ENCODE peak calls at places on chromosomes 5 and 9, in eight cellular contexts. H is iris pigment epithelial cell; W is stimulated activated CD4-positive, alpha-beta T cell treated with anti-CD3 and anti-CD28 coated beads, Interleukin-12 subunit alpha, Interleukin-12 subunit beta, amount 100 ng/mL, for 4 hours; O is WTC11; L is hippocampal formation; M is stimulated activated naive CD8-positive, alpha-beta T cell treated with anti-CD3 and anti-CD28 coated beads, Interleukin-15, amount 100 ng/mL, for 72 hours; A is GM20000; T is activated T-helper 2 cell treated with anti-CD3 and anti-CD28 coated beads, Interferon-gamma antibody, Interleukin-2, Interleukin-4, amounts not matched to agents 10 μg/mL and 5 μg/mL and 100 μg/mL, durations not matched to agents 14 hours and 24 hours and 36 hours. V is an unnamed sample.

GRCh38 chr5:3534997-3535396 is 60.6 kb upstream of the IRX1 start:
- DNase-seq in H (no peak), W (no peak), O (no peak), L (no peak), M (no peak), A (no peak), T (no peak), V (no peak)

GRCh38 chr5:78496373-78496772 is 136.0 kb downstream of the SCAMP1 start:
- DNase-seq in H (peak), W (no peak), O (no peak), L (no peak), M (no peak), A (no peak), T (no peak), V (no peak)

GRCh38 chr9:127308559-127309429 is 44.2 kb downstream of the GARNL3 start:
- DNase-seq in H (peak), W (no peak), O (no peak), L (no peak), M (no peak), A (no peak), T (no peak), V (no peak)

GRCh38 chr9:81690251-81690851 is 1.0 kb upstream of the TLE1 start:
- DNase-seq in H (no peak), W (no peak), O (peak), L (no peak), M (no peak), A (no peak), T (no peak), V (no peak)

GRCh38 chr9:128421474-128422010 is 885 bp downstream of the CERCAM start:
- DNase-seq in H (peak), W (no peak), O (no peak), L (no peak), M (no peak), A (no peak), T (no peak), V (no peak)

GRCh38 chr5:19608434-19608833 is 379.6 kb downstream of the CDH18 start:
- DNase-seq in H (no peak), W (no peak), O (no peak), L (peak), M (no peak), A (no peak), T (no peak), V (no peak)

GRCh38 chr5:157130933-157131332 is 11.7 kb downstream of the MED7 start:
- DNase-seq in H (peak), W (no peak), O (no peak), L (no peak), M (no peak), A (peak), T (no peak), V (no peak)

GRCh38 chr5:16964821-16965220 is 28.7 kb upstream of the MYO10 start:
- DNase-seq in H (no peak), W (no peak), O (no peak), L (no peak), M (no peak), A (no peak), T (no peak), V (no peak)

GRCh38 chr5:76851713-76852369 is 2.0 kb downstream of the S100Z start:
- DNase-seq in H (no peak), W (no peak), O (no peak), L (no peak), M (no peak), A (no peak), T (no peak), V (no peak)

GRCh38 chr9:98326402-98327248 is 71.2 kb upstream of the TBC1D2 start:
- DNase-seq in H (peak), W (no peak), O (no peak), L (no peak), M (peak), A (no peak), T (no peak), V (no peak)

GRCh38 chr9:13651969-13652663 is 372.6 kb upstream of the MPDZ start:
- DNase-seq in H (no peak), W (no peak), O (no peak), L (no peak), M (no peak), A (no peak), T (no peak), V (no peak)

GRCh38 chr9:116574027-116574679 is 113.0 kb upstream of the TRIM32 start:
- DNase-seq in H (no peak), W (no peak), O (no peak), L (no peak), M (no peak), A (no peak), T (no peak), V (no peak)

GRCh38 chr9:122354536-122355199 is 16.2 kb upstream of the PTGS1 start:
- DNase-seq in H (no peak), W (no peak), O (no peak), L (no peak), M (no peak), A (no peak), T (no peak), V (no peak)

GRCh38 chr5:94690778-94691177 is 72.3 kb downstream of the SLF1 start:
- DNase-seq in H (peak), W (no peak), O (no peak), L (peak), M (no peak), A (no peak), T (no peak), V (no peak)

GRCh38 chr9:4119778-4120554 is 179.9 kb downstream of the GLIS3 start:
- DNase-seq in H (no peak), W (no peak), O (no peak), L (no peak), M (no peak), A (no peak), T (no peak), V (no peak)

GRCh38 chr9:95077766-95078382 is 239.6 kb downstream of the FANCC start:
- DNase-seq in H (no peak), W (no peak), O (no peak), L (no peak), M (no peak), A (no peak), T (no peak), V (no peak)

GRCh38 chr5:142016576-142016975 is 3.7 kb upstream of the GNPDA1 start:
- DNase-seq in H (no peak), W (peak), O (no peak), L (no peak), M (peak), A (no peak), T (peak), V (no peak)

GRCh38 chr5:10828241-10828640 is 67.2 kb upstream of the DAP start:
- DNase-seq in H (peak), W (no peak), O (no peak), L (no peak), M (no peak), A (no peak), T (no peak), V (no peak)

GRCh38 chr5:59276886-59277514 is 616.5 kb downstream of the PDE4D start:
- DNase-seq in H (peak), W (no peak), O (no peak), L (no peak), M (no peak), A (no peak), T (no peak), V (no peak)

GRCh38 chr9:115522928-115523327 is 405.0 kb upstream of the TNC start:
- DNase-seq in H (no peak), W (no peak), O (no peak), L (no peak), M (no peak), A (no peak), T (no peak), V (no peak)

GRCh38 chr5:885529-885928 is 7.1 kb downstream of the BRD9 start:
- DNase-seq in H (no peak), W (no peak), O (no peak), L (no peak), M (no peak), A (no peak), T (no peak), V (peak)

GRCh38 chr5:67095346-67095871 is 101.2 kb downstream of the CD180 start:
- DNase-seq in H (peak), W (no peak), O (no peak), L (no peak), M (no peak), A (no peak), T (no peak), V (no peak)

GRCh38 chr9:92627651-92628050 is 42.3 kb downstream of the IPPK start:
- DNase-seq in H (peak), W (no peak), O (no peak), L (no peak), M (no peak), A (no peak), T (no peak), V (no peak)